ENCODE peak calls at places on chromosomes 13 and 19, in nine cellular contexts. M is HuH-7; Q is head of caudate nucleus; B is psoas muscle; S is NCI-H2081; Y is EL; J is myocyte; P is left cardiac atrium; N is stimulated activated naive CD8-positive, alpha-beta T cell treated with anti-CD3 and anti-CD28 coated beads, Interleukin-15, amount 100 ng/mL, for 72 hours. F is an unnamed sample.

GRCh38 chr13:39058040-39058439 is 19.8 kb downstream of the NHLRC3 start:
- DNase-seq in M (no peak), Q (no peak), B (no peak), S (no peak), Y (no peak), J (no peak), P (no peak), N (no peak), F (no peak)

GRCh38 chr19:38294090-38294489 is 10.0 kb upstream of the C19orf33 start:
- DNase-seq in M (no peak), Q (peak; percentile 47), B (no peak), S (no peak), Y (no peak), J (no peak), P (no peak), N (no peak), F (peak; percentile 78)

GRCh38 chr19:39401549-39402416 is 4.9 kb upstream of the ZFP36 start:
- DNase-seq in M (no peak), Q (peak; percentile 61), B (peak; percentile 76), S (no peak), Y (peak; percentile 58), J (no peak), P (peak; percentile 66), N (peak; percentile 88), F (peak; percentile 50)

GRCh38 chr13:75079226-75079625 is 402.7 kb downstream of the TBC1D4 start:
- DNase-seq in M (no peak), Q (no peak), B (no peak), S (no peak), Y (peak; percentile 54), J (peak; percentile 31), P (no peak), N (no peak), F (no peak)

GRCh38 chr19:9009935-9010651 is at the start of gene MUC16:
- DNase-seq in M (no peak), Q (no peak), B (no peak), S (no peak), Y (no peak), J (no peak), P (no peak), N (no peak), F (no peak)

GRCh38 chr19:35098413-35099049 is 17.1 kb upstream of the FXYD3 start:
- DNase-seq in M (no peak), Q (no peak), B (no peak), S (no peak), Y (no peak), J (no peak), P (no peak), N (no peak), F (no peak)

GRCh38 chr19:12833747-12834417 is 497 bp downstream of the RTBDN start:
- DNase-seq in M (peak; percentile 55), Q (no peak), B (no peak), S (peak; percentile 57), Y (peak; percentile 31), J (no peak), P (peak; percentile 28), N (peak; percentile 43), F (no peak)

GRCh38 chr19:2154587-2155075 is 3.3 kb upstream of the AP3D1 start:
- DNase-seq in M (no peak), Q (no peak), B (no peak), S (no peak), Y (peak; percentile 90), J (peak; percentile 47), P (no peak), N (no peak), F (no peak)

GRCh38 chr19:41299755-41300089 is 10.2 kb upstream of the CCDC97 start:
- DNase-seq in M (no peak), Q (no peak), B (peak; percentile 89), S (no peak), Y (peak; percentile 53), J (peak; percentile 98), P (peak; percentile 85), N (no peak), F (peak; percentile 40)

GRCh38 chr19:46076951-46077814 is 36.4 kb upstream of the IGFL4 start:
- DNase-seq in M (peak; percentile 91), Q (peak; percentile 87), B (no peak), S (peak; percentile 77), Y (peak; percentile 82), J (peak; percentile 89), P (peak; percentile 38), N (peak; percentile 65), F (peak; percentile 95)

GRCh38 chr19:41698746-41699230 is 9.6 kb upstream of the CEACAM5 start:
- DNase-seq in M (peak; percentile 74), Q (no peak), B (no peak), S (no peak), Y (no peak), J (no peak), P (no peak), N (no peak), F (peak; percentile 10)

GRCh38 chr13:109840201-109840892 is 54.0 kb upstream of the IRS2 start:
- DNase-seq in M (no peak), Q (no peak), B (no peak), S (no peak), Y (peak; percentile 91), J (peak; percentile 86), P (no peak), N (peak; percentile 13), F (peak; percentile 7)

GRCh38 chr19:6236310-6237291 is 43.2 kb downstream of the MLLT1 start:
- DNase-seq in M (no peak), Q (no peak), B (peak; percentile 57), S (no peak), Y (no peak), J (no peak), P (no peak), N (no peak), F (no peak)

GRCh38 chr13:97743946-97744345 is 209.5 kb upstream of the IPO5 start:
- DNase-seq in M (no peak), Q (no peak), B (no peak), S (no peak), Y (peak; percentile 2), J (peak; percentile 25), P (no peak), N (no peak), F (no peak)

GRCh38 chr19:35124098-35125060 is 8.8 kb downstream of the FXYD3 start:
- DNase-seq in M (no peak), Q (peak; percentile 96), B (peak; percentile 97), S (peak; percentile 77), Y (peak; percentile 93), J (peak; percentile 96), P (peak; percentile 96), N (peak; percentile 89), F (peak; percentile 97)

GRCh38 chr19:2352121-2352520 is 7.9 kb upstream of the TMPRSS9 start:
- DNase-seq in M (no peak), Q (no peak), B (peak; percentile 45), S (no peak), Y (no peak), J (no peak), P (no peak), N (no peak), F (no peak)

GRCh38 chr19:13256918-13257317 is 106.7 kb downstream of the IER2 start:
- DNase-seq in M (no peak), Q (no peak), B (no peak), S (no peak), Y (no peak), J (no peak), P (no peak), N (no peak), F (no peak)

GRCh38 chr19:15025237-15025636 is 24.0 kb upstream of the CASP14 start:
- DNase-seq in M (peak; percentile 34), Q (no peak), B (no peak), S (no peak), Y (no peak), J (peak; percentile 1), P (no peak), N (no peak), F (no peak)

GRCh38 chr13:28059214-28059613 is 41.2 kb downstream of the FLT3 start:
- DNase-seq in M (peak; percentile 53), Q (peak; percentile 11), B (no peak), S (no peak), Y (peak; percentile 34), J (peak; percentile 16), P (no peak), N (peak; percentile 29), F (peak; percentile 22)

GRCh38 chr19:33376423-33376822 is 2.9 kb downstream of the CEBPG start:
- DNase-seq in M (no peak), Q (no peak), B (peak; percentile 85), S (no peak), Y (peak; percentile 91), J (peak; percentile 50), P (peak; percentile 92), N (no peak), F (no peak)

GRCh38 chr13:91747164-91747563 is 348.7 kb downstream of the GPC5 start:
- DNase-seq in M (peak; percentile 4), Q (no peak), B (no peak), S (no peak), Y (no peak), J (no peak), P (no peak), N (no peak), F (peak; percentile 46)

GRCh38 chr13:33322474-33322827 is 36.9 kb upstream of the STARD13 start:
- DNase-seq in M (no peak), Q (no peak), B (peak; percentile 61), S (no peak), Y (peak; percentile 85), J (peak; percentile 77), P (peak; percentile 42), N (no peak), F (no peak)

GRCh38 chr13:110347088-110347487 is 40.0 kb downstream of the COL4A2 start:
- DNase-seq in M (no peak), Q (no peak), B (no peak), S (no peak), Y (no peak), J (no peak), P (no peak), N (no peak), F (no peak)

GRCh38 chr13:112968910-112969691 is at the start of gene MCF2L:
- DNase-seq in M (peak; percentile 76), Q (peak; percentile 44), B (peak; percentile 53), S (peak; percentile 61), Y (peak; percentile 14), J (peak; percentile 26), P (peak; percentile 51), N (peak; percentile 69), F (peak; percentile 62)

GRCh38 chr19:10751109-10751972 is 33.5 kb downstream of the DNM2 start:
- DNase-seq in M (no peak), Q (no peak), B (no peak), S (no peak), Y (no peak), J (no peak), P (no peak), N (no peak), F (no peak)

GRCh38 chr13:50153888-50154287 is 138.6 kb downstream of the KCNRG start:
- DNase-seq in M (no peak), Q (no peak), B (no peak), S (no peak), Y (no peak), J (no peak), P (no peak), N (no peak), F (peak; percentile 33)

GRCh38 chr19:27716922-27717321 is 1496.0 kb downstream of the UQCRFS1 start:
- DNase-seq in M (no peak), Q (no peak), B (no peak), S (no peak), Y (no peak), J (no peak), P (no peak), N (no peak), F (no peak)

GRCh38 chr13:107144432-107144831 is 576.5 kb upstream of the ARGLU1 start:
- DNase-seq in M (no peak), Q (no peak), B (no peak), S (peak; percentile 1), Y (no peak), J (no peak), P (no peak), N (no peak), F (peak; percentile 9)

GRCh38 chr13:47190696-47191095 is 293.8 kb upstream of the HTR2A start:
- DNase-seq in M (no peak), Q (no peak), B (no peak), S (no peak), Y (no peak), J (no peak), P (no peak), N (no peak), F (no peak)

GRCh38 chr19:50258918-50259372 is 55.5 kb downstream of the MYH14 start:
- DNase-seq in M (peak; percentile 62), Q (no peak), B (peak; percentile 74), S (no peak), Y (no peak), J (no peak), P (no peak), N (peak; percentile 26), F (no peak)

GRCh38 chr13:51453308-51453958 is 597 bp upstream of the INTS6 start:
- DNase-seq in M (peak; percentile 61), Q (peak; percentile 80), B (peak; percentile 93), S (peak; percentile 64), Y (no peak), J (peak; percentile 81), P (peak; percentile 87), N (peak; percentile 82), F (no peak)